ENCODE peak calls at places on chromosomes 6 and 20, in four cellular contexts. W is choroid plexus epithelial cell, R is NCI-H1417, A is AG09309. I is an unnamed sample.

GRCh38 chr6:14066782-14067406 is 50.7 kb upstream of the CD83 start:
- DNase-seq in W (peak), R (peak), A (no peak), I (peak)

GRCh38 chr20:50858525-50858924 is 63.7 kb downstream of the BCAS4 start:
- DNase-seq in W (no peak), R (no peak), A (no peak), I (no peak)

GRCh38 chr20:24411003-24411402 is 58.4 kb upstream of the SYNDIG1 start:
- DNase-seq in R (no peak), A (no peak), W (no peak), I (no peak)

GRCh38 chr20:51697119-51697826 is 70.9 kb downstream of the ATP9A start:
- DNase-seq in R (no peak), A (no peak), W (peak), I (no peak)

GRCh38 chr6:39992861-39993622 is 58.8 kb upstream of the MOCS1 start:
- DNase-seq in A (no peak), W (no peak), R (no peak), I (no peak)

GRCh38 chr20:43205699-43206098 is 16.0 kb upstream of the PTPRT start:
- DNase-seq in R (no peak), A (no peak), W (no peak), I (no peak)

GRCh38 chr20:19828233-19828632 is 70.2 kb downstream of the RIN2 start:
- DNase-seq in W (peak), R (peak), A (no peak), I (no peak)

GRCh38 chr20:17858450-17859001 is 110.1 kb downstream of the SNX5 start:
- DNase-seq in W (no peak), R (no peak), A (no peak), I (no peak)

GRCh38 chr6:135212935-135213334 is 31.8 kb downstream of the MYB start:
- DNase-seq in W (peak), A (peak), R (no peak), I (peak)

GRCh38 chr6:44985006-44985405 is 343.1 kb upstream of the RUNX2 start:
- DNase-seq in R (no peak), A (no peak), W (no peak), I (no peak)

GRCh38 chr20:43459022-43459942 is 1.6 kb downstream of the SRSF6 start:
- DNase-seq in R (no peak), A (no peak), W (peak), I (no peak)

GRCh38 chr6:25899580-25900408 is 25.8 kb upstream of the SLC17A3 start:
- DNase-seq in A (no peak), R (no peak), W (no peak), I (no peak)

GRCh38 chr20:43953919-43954617 is 39.4 kb downstream of the TOX2 start:
- DNase-seq in W (no peak), R (no peak), A (no peak), I (no peak)

GRCh38 chr6:130625825-130626500 is 201.2 kb upstream of the SMLR1 start:
- DNase-seq in R (no peak), A (peak), W (peak), I (peak)

GRCh38 chr20:14780508-14780907 is 443.1 kb upstream of the FLRT3 start:
- DNase-seq in W (no peak), A (no peak), R (no peak), I (no peak)

GRCh38 chr20:38141889-38142494 is 23.1 kb downstream of the TGM2 start:
- DNase-seq in A (no peak), W (no peak), R (no peak), I (no peak)

GRCh38 chr6:16909599-16910360 is 148.5 kb upstream of the ATXN1 start:
- DNase-seq in W (peak), A (peak), R (no peak), I (peak)

GRCh38 chr6:57434944-57435343 is 117.5 kb downstream of the PRIM2 start:
- DNase-seq in A (no peak), W (no peak), R (no peak), I (no peak)

GRCh38 chr6:118744261-118744941 is 93.0 kb upstream of the CEP85L start:
- DNase-seq in R (no peak), A (no peak), W (no peak), I (no peak)

GRCh38 chr20:54793270-54793992 is 318.0 kb downstream of the DOK5 start:
- DNase-seq in W (no peak), R (no peak), A (no peak), I (no peak)

GRCh38 chr20:56859751-56860366 is 230.8 kb downstream of the TFAP2C start:
- DNase-seq in W (peak), R (no peak), A (no peak), I (no peak)

GRCh38 chr6:135128268-135128914 is 52.7 kb upstream of the MYB start:
- DNase-seq in A (no peak), R (no peak), W (no peak), I (no peak)

GRCh38 chr20:16100767-16101166 is 472.5 kb downstream of the KIF16B start:
- DNase-seq in W (no peak), R (no peak), A (no peak), I (no peak)

GRCh38 chr20:40506567-40506966 is 182.5 kb downstream of the MAFB start:
- DNase-seq in A (peak), R (no peak), W (peak), I (peak)

GRCh38 chr6:158475344-158476302 is 84.3 kb upstream of the TMEM181 start:
- DNase-seq in R (peak), W (peak), A (peak), I (peak)

GRCh38 chr6:154093231-154094044 is 54.4 kb downstream of the OPRM1 start:
- DNase-seq in R (no peak), A (no peak), W (no peak), I (no peak)

GRCh38 chr20:9427977-9428607 is 86.3 kb upstream of the LAMP5 start:
- DNase-seq in W (no peak), R (no peak), A (no peak), I (no peak)

GRCh38 chr20:51237278-51237677 is 214.4 kb upstream of the KCNG1 start:
- DNase-seq in A (no peak), W (peak), R (no peak), I (no peak)

GRCh38 chr20:58651823-58652605 is 931 bp downstream of the STX16 start:
- DNase-seq in R (peak), W (peak), A (no peak), I (peak)

GRCh38 chr6:150453357-150453756 is 84.5 kb downstream of the IYD start:
- DNase-seq in R (no peak), A (no peak), W (no peak), I (no peak)